ENCODE peak calls at places on chromosomes 3 and 15, in five cellular contexts. K is T-helper 2 cell; G is activated CD4-positive, alpha-beta T cell treated with anti-CD3 and anti-CD28 coated beads, Interleukin-2, amount 50 U/mL, for 1 hour; Q is GM18507; Y is smooth muscle cell of the brain vasculature. M is an unnamed sample.

GRCh38 chr15:44033894-44034293 is 161.2 kb downstream of the FRMD5 start:
- DNase-seq in K (no peak), Y (no peak), Q (no peak), G (no peak), M (no peak)

GRCh38 chr15:85769182-85769900 is 25.4 kb downstream of the KLHL25 start:
- DNase-seq in Y (no peak), Q (no peak), G (no peak), K (no peak), M (no peak)

GRCh38 chr3:124791639-124792111 is 61.4 kb downstream of the UMPS start:
- DNase-seq in Y (peak), Q (no peak), G (no peak), K (no peak), M (no peak)

GRCh38 chr3:47009225-47010049 is 30.0 kb downstream of the NBEAL2 start:
- DNase-seq in G (peak), Q (peak), Y (peak), K (peak), M (peak)

GRCh38 chr3:107212709-107213664 is 164.3 kb upstream of the CCDC54 start:
- DNase-seq in G (no peak), Q (no peak), Y (no peak), K (no peak), M (no peak)

GRCh38 chr3:47225310-47225906 is 57.2 kb downstream of the KIF9 start:
- DNase-seq in K (no peak), Q (peak), G (no peak), Y (no peak), M (no peak)

GRCh38 chr3:14472471-14473351 is 67.4 kb downstream of the GRIP2 start:
- DNase-seq in Y (no peak), G (no peak), K (no peak), Q (no peak), M (no peak)

GRCh38 chr3:171200052-171201029 is 173.8 kb upstream of the SLC2A2 start:
- DNase-seq in Q (no peak), Y (no peak), G (no peak), K (no peak), M (no peak)

GRCh38 chr3:16793321-16793720 is 91.4 kb upstream of the PLCL2 start:
- DNase-seq in K (no peak), Q (no peak), G (no peak), Y (no peak), M (no peak)

GRCh38 chr3:160400048-160400630 is 689 bp downstream of the SMC4 start:
- DNase-seq in Q (no peak), K (peak), G (peak), Y (peak), M (peak)

GRCh38 chr3:14200841-14201240 is 22.2 kb downstream of the LSM3 start:
- DNase-seq in Q (no peak), G (no peak), K (no peak), Y (no peak), M (no peak)

GRCh38 chr15:66621491-66622467 is 56.0 kb upstream of the LCTL start:
- DNase-seq in Q (no peak), Y (no peak), G (no peak), K (no peak), M (no peak)

GRCh38 chr3:195394700-195395099 is 48.1 kb downstream of the ACAP2 start:
- DNase-seq in K (no peak), Q (no peak), Y (no peak), G (no peak), M (no peak)

GRCh38 chr15:84917452-84917851 is 33.0 kb downstream of the SLC28A1 start:
- DNase-seq in K (no peak), Q (no peak), G (no peak), Y (no peak), M (no peak)

GRCh38 chr3:104556372-104557078 is 810.2 kb upstream of the ALCAM start:
- DNase-seq in Y (no peak), G (no peak), K (no peak), Q (no peak), M (no peak)